ENCODE peak calls at places on chromosomes 7 and 10, in six cellular contexts. V, H, T, K, U and W are unnamed samples.

GRCh38 chr7:373818-374705 is 84.1 kb downstream of the FOXL3 start:
- DNase-seq in H (no peak), K (no peak), T (no peak), U (no peak), V (no peak), W (no peak)

GRCh38 chr10:103789771-103790201 is 65.6 kb downstream of the SH3PXD2A start:
- DNase-seq in H (no peak), V (no peak), U (peak; percentile 99), K (no peak), T (no peak), W (no peak)

GRCh38 chr7:44460325-44460724 is 30.1 kb downstream of the NUDCD3 start:
- DNase-seq in V (no peak), T (no peak), K (no peak), H (no peak), U (no peak), W (no peak)

GRCh38 chr10:47332946-47333345 is 10.7 kb downstream of the GDF2 start:
- DNase-seq in T (no peak), V (peak; percentile 31), H (no peak), K (no peak), U (no peak), W (no peak)

GRCh38 chr7:155259791-155260497 is 37.7 kb upstream of the INSIG1 start:
- DNase-seq in K (no peak), T (no peak), U (peak; percentile 13), V (no peak), H (no peak), W (no peak)

GRCh38 chr7:1468203-1468602 is 8.9 kb upstream of the MICALL2 start:
- DNase-seq in H (no peak), T (no peak), K (no peak), U (no peak), V (no peak), W (no peak)

GRCh38 chr7:94436700-94437099 is 42.0 kb downstream of the COL1A2 start:
- DNase-seq in H (no peak), K (no peak), T (no peak), U (no peak), V (no peak), W (no peak)

GRCh38 chr7:87876040-87876758 is at the start of the genes DBF4 and SLC25A40:
- DNase-seq in T (peak; percentile 90), U (peak; percentile 97), V (peak; percentile 89), H (peak; percentile 95), K (peak; percentile 70), W (peak; percentile 98)

GRCh38 chr10:133079836-133080682 is 7.7 kb upstream of the ADGRA1 start:
- DNase-seq in V (no peak), K (no peak), U (no peak), T (peak; percentile 49), H (no peak), W (peak; percentile 61)

GRCh38 chr10:91043173-91043910 is 122.5 kb upstream of the ANKRD1 start:
- DNase-seq in U (no peak), T (no peak), H (peak; percentile 46), K (no peak), V (peak; percentile 16), W (peak; percentile 53)

GRCh38 chr10:18229839-18230238 is 89.6 kb downstream of the CACNB2 start:
- DNase-seq in T (no peak), U (no peak), V (peak; percentile 68), K (no peak), H (no peak), W (no peak)

GRCh38 chr7:95907337-95907736 is 135.0 kb downstream of the DYNC1I1 start:
- DNase-seq in H (no peak), V (no peak), T (no peak), U (no peak), K (no peak), W (no peak)

GRCh38 chr7:11427686-11428273 is 404.2 kb downstream of the THSD7A start:
- DNase-seq in U (peak; percentile 22), V (peak; percentile 56), T (peak; percentile 29), K (no peak), H (peak; percentile 68), W (peak; percentile 75)

GRCh38 chr10:99329891-99330674 is 927 bp downstream of the CNNM1 start:
- DNase-seq in K (no peak), U (no peak), T (peak; percentile 11), H (peak; percentile 43), V (peak; percentile 4), W (peak; percentile 39)

GRCh38 chr7:102080003-102080361 is 206.7 kb upstream of the SH2B2 start:
- DNase-seq in V (no peak), H (no peak), K (no peak), U (no peak), T (no peak), W (no peak)

GRCh38 chr10:44774676-44775401 is 136.3 kb upstream of the TMEM72 start:
- DNase-seq in K (no peak), T (no peak), V (peak; percentile 70), H (peak; percentile 4), U (no peak), W (no peak)

GRCh38 chr7:41630741-41631140 is 72.1 kb downstream of the INHBA start:
- DNase-seq in T (no peak), U (no peak), K (no peak), V (no peak), H (no peak), W (no peak)

GRCh38 chr10:59536151-59536550 is 173.5 kb downstream of the SLC16A9 start:
- DNase-seq in U (no peak), V (peak; percentile 92), T (no peak), K (no peak), H (peak; percentile 94), W (no peak)

GRCh38 chr7:154627571-154628290 is 375.2 kb downstream of the PAXIP1 start:
- DNase-seq in K (no peak), V (no peak), T (no peak), U (no peak), H (no peak), W (peak; percentile 13)

GRCh38 chr10:92914478-92915066 is 66.3 kb downstream of the EXOC6 start:
- DNase-seq in K (no peak), V (peak; percentile 50), H (peak; percentile 57), U (peak; percentile 60), T (peak; percentile 41), W (peak; percentile 83)

GRCh38 chr7:74604326-74605020 is 53.0 kb upstream of the GTF2I start:
- DNase-seq in V (no peak), K (no peak), U (no peak), T (no peak), H (no peak), W (no peak)

GRCh38 chr7:55104707-55105433 is 86.1 kb downstream of the EGFR start:
- DNase-seq in V (no peak), K (no peak), H (no peak), U (no peak), T (no peak), W (no peak)

GRCh38 chr10:80487791-80488538 is 33.9 kb downstream of the TSPAN14 start:
- DNase-seq in V (no peak), U (no peak), K (no peak), H (no peak), T (no peak), W (no peak)

GRCh38 chr10:34104829-34105572 is 710.1 kb downstream of the PARD3 start:
- DNase-seq in T (no peak), V (no peak), H (no peak), K (no peak), U (no peak), W (peak; percentile 86)

GRCh38 chr7:78501064-78501463 is 702.5 kb downstream of the PHTF2 start:
- DNase-seq in V (no peak), T (no peak), K (no peak), H (no peak), U (no peak), W (no peak)

GRCh38 chr10:119116326-119116951 is 12.5 kb downstream of the DENND10 start:
- DNase-seq in V (no peak), K (no peak), H (peak; percentile 44), T (no peak), U (no peak), W (no peak)

GRCh38 chr10:43202657-43203490 is 64.0 kb downstream of the RASGEF1A start:
- DNase-seq in H (no peak), T (no peak), U (no peak), V (no peak), K (peak; percentile 93), W (peak; percentile 89)

GRCh38 chr10:69438531-69439349 is 12.5 kb upstream of the TSPAN15 start:
- DNase-seq in H (peak; percentile 43), U (peak; percentile 27), K (no peak), V (peak; percentile 16), T (no peak), W (peak; percentile 33)

GRCh38 chr10:24642921-24643678 is 80.6 kb downstream of the ARHGAP21 start:
- DNase-seq in T (no peak), K (no peak), V (peak; percentile 88), H (peak; percentile 76), U (peak; percentile 33), W (peak; percentile 53)

GRCh38 chr7:27156901-27157716 is 634 bp upstream of the HOXA7 start:
- DNase-seq in T (no peak), U (no peak), K (no peak), V (no peak), H (no peak), W (no peak)

GRCh38 chr10:121490906-121491519 is 107.2 kb downstream of the FGFR2 start:
- DNase-seq in K (no peak), T (no peak), V (no peak), U (no peak), H (no peak), W (no peak)

GRCh38 chr7:46432666-46433065 is 511.6 kb upstream of the IGFBP3 start:
- DNase-seq in U (no peak), V (peak; percentile 31), H (peak; percentile 94), K (no peak), T (no peak), W (no peak)

GRCh38 chr10:132787253-132788179 is 1.6 kb upstream of the NKX6-2 start:
- DNase-seq in H (no peak), K (no peak), U (no peak), V (no peak), T (peak; percentile 32), W (peak; percentile 66)

GRCh38 chr7:23335141-23335540 is 36.0 kb downstream of the MALSU1 start:
- DNase-seq in T (no peak), V (no peak), H (no peak), U (no peak), K (no peak), W (no peak)

GRCh38 chr7:2006231-2006771 is 226.4 kb downstream of the MAD1L1 start:
- DNase-seq in U (no peak), V (no peak), H (no peak), K (no peak), T (no peak), W (no peak)

GRCh38 chr7:146830686-146831085 is 714.1 kb downstream of the CNTNAP2 start:
- DNase-seq in V (no peak), T (no peak), K (no peak), H (no peak), U (no peak), W (no peak)
- H2BK120ac ChIP-seq in V (no peak overlapping the region), T (no peak overlapping the region), K (no peak overlapping the region), H (no peak overlapping the region), U (no peak overlapping the region), W (no peak overlapping the region)

GRCh38 chr10:86022906-86023305 is 343.7 kb downstream of the GRID1 start:
- DNase-seq in U (no peak), K (no peak), T (no peak), H (no peak), V (no peak), W (no peak)
- H4K8ac ChIP-seq in U (no peak overlapping the region), K (no peak overlapping the region), T (no peak overlapping the region), H (no peak overlapping the region), V (no peak overlapping the region), W (no peak overlapping the region)

GRCh38 chr7:140476698-140477261 is 2.5 kb downstream of the MKRN1 start:
- DNase-seq in T (no peak), V (no peak), K (no peak), H (no peak), U (no peak), W (no peak)
- H3K4me3 ChIP-seq in T (no peak overlapping the region), V (no peak overlapping the region), K (no peak overlapping the region), H (no peak overlapping the region), U (no peak overlapping the region), W (no peak overlapping the region)

GRCh38 chr10:22159979-22160378 is 57.8 kb downstream of the EBLN1 start:
- DNase-seq in V (no peak), T (no peak), H (no peak), K (no peak), U (no peak), W (no peak)
- H2BK120ac ChIP-seq in V (no peak overlapping the region), T (no peak overlapping the region), H (no peak overlapping the region), K (no peak overlapping the region), U (no peak overlapping the region), W (no peak overlapping the region)